ENCODE peak calls at places on chromosomes 11 and 22, in four cellular contexts. X, K, P and N are unnamed samples.

GRCh38 chr11:61888043-61888442 is 3.3 kb downstream of the FADS3 start:
- DNase-seq in K (peak; percentile 87), P (peak; percentile 65), X (no peak), N (no peak)

GRCh38 chr22:32904044-32904443 is 102.5 kb downstream of the TIMP3 start:
- DNase-seq in X (peak; percentile 35), P (no peak), K (no peak), N (no peak)

GRCh38 chr22:38982008-38982927 is at the start of gene APOBEC3B:
- DNase-seq in P (peak; percentile 80), K (peak; percentile 54), X (peak; percentile 47), N (no peak)

GRCh38 chr11:117983163-117983475 is 3.1 kb upstream of the IL10RA start:
- DNase-seq in K (no peak), P (no peak), X (no peak), N (no peak)

GRCh38 chr11:64378335-64378884 is 19.4 kb downstream of the RPS6KA4 start:
- DNase-seq in K (peak; percentile 20), X (no peak), P (no peak), N (no peak)

GRCh38 chr11:11261629-11262028 is 91.4 kb downstream of the CSNK2A3 start:
- DNase-seq in K (no peak), X (peak; percentile 95), P (no peak), N (no peak)

GRCh38 chr11:94897330-94897768 is 76.0 kb downstream of the CWC15 start:
- DNase-seq in X (peak; percentile 36), P (no peak), K (peak; percentile 43), N (peak; percentile 33)

GRCh38 chr11:17590463-17590862 is 43.4 kb downstream of the OTOG start:
- DNase-seq in P (no peak), X (no peak), K (no peak), N (no peak)

GRCh38 chr22:49426098-49426497 is 401.6 kb downstream of the BRD1 start:
- DNase-seq in P (no peak), K (no peak), X (no peak), N (no peak)

GRCh38 chr22:49420651-49421050 is 407.0 kb downstream of the BRD1 start:
- DNase-seq in X (no peak), K (no peak), P (no peak), N (no peak)

GRCh38 chr22:49422668-49423067 is 405.0 kb downstream of the BRD1 start:
- DNase-seq in X (no peak), K (no peak), P (no peak), N (no peak)

GRCh38 chr22:49425356-49425755 is 402.3 kb downstream of the BRD1 start:
- DNase-seq in P (no peak), X (no peak), K (no peak), N (no peak)

GRCh38 chr22:49423125-49423650 is 404.5 kb downstream of the BRD1 start:
- DNase-seq in X (no peak), P (no peak), K (no peak), N (no peak)
- H3K9me3 ChIP-seq in X (no peaks in the 10 kb centered on the region), P (peaks cover 7% of the 10 kb centered on the region), K (peaks cover 34% of the 10 kb centered on the region), N (peaks cover 18% of the 10 kb centered on the region)

GRCh38 chr11:127490896-127491295 is 490.3 kb upstream of the KIRREL3 start:
- DNase-seq in P (no peak), X (no peak), K (no peak), N (no peak)

GRCh38 chr11:127493330-127493729 is 492.8 kb upstream of the KIRREL3 start:
- DNase-seq in X (peak; percentile 10), P (no peak), K (no peak), N (no peak)

GRCh38 chr11:127496165-127496564 is 495.6 kb upstream of the KIRREL3 start:
- DNase-seq in K (no peak), P (no peak), X (no peak), N (no peak)

GRCh38 chr11:127492025-127492424 is 491.5 kb upstream of the KIRREL3 start:
- DNase-seq in K (no peak), X (no peak), P (no peak), N (no peak)

GRCh38 chr11:127491589-127491988 is 491.0 kb upstream of the KIRREL3 start:
- DNase-seq in K (no peak), P (no peak), X (no peak), N (no peak)
- H3K9me3 ChIP-seq in K (peaks cover 23% of the 10 kb centered on the region), P (peaks cover 12% of the 10 kb centered on the region), X (no peaks in the 10 kb centered on the region), N (no peaks in the 10 kb centered on the region)

GRCh38 chr11:96905084-96905641 is 515.4 kb downstream of the JRKL start:
- DNase-seq in X (no peak), P (no peak), K (no peak), N (no peak)
- H3K9me3 ChIP-seq in X (no peaks in the 10 kb centered on the region), P (no peaks in the 10 kb centered on the region), K (peaks cover 13% of the 10 kb centered on the region), N (no peaks in the 10 kb centered on the region)

GRCh38 chr11:134913391-134913790 is 501.3 kb upstream of the B3GAT1 start:
- DNase-seq in P (no peak), K (no peak), X (no peak), N (no peak)
- H3K9me3 ChIP-seq in P (no peaks in the 10 kb centered on the region), K (no peaks in the 10 kb centered on the region), X (no peaks in the 10 kb centered on the region), N (no peaks in the 10 kb centered on the region)

DNA sequence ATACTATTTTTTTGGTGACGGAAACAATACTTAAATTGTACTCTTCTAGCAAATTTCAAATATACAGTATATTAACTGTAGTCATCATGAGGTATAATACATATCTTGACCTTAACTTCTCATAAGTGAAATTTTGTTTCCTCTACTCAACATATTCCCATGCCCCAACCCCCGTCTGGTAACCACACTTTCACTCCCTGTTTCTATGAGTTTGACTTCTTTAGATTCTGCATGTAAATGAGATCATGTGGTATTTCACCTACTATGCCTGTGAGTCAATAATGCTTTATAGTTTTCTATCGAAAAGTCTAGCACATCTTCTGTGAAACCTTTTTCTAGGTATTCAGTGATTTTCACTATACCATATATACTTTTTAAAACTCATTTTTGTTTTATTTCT is 663.2 kb downstream of the CNTN5 start:
- DNase-seq in X (no peak), P (no peak), K (no peak), N (no peak)
- H3K9me3 ChIP-seq in X (no peaks in the 10 kb centered on the region), P (no peaks in the 10 kb centered on the region), K (no peaks in the 10 kb centered on the region), N (no peaks in the 10 kb centered on the region)

DNA sequence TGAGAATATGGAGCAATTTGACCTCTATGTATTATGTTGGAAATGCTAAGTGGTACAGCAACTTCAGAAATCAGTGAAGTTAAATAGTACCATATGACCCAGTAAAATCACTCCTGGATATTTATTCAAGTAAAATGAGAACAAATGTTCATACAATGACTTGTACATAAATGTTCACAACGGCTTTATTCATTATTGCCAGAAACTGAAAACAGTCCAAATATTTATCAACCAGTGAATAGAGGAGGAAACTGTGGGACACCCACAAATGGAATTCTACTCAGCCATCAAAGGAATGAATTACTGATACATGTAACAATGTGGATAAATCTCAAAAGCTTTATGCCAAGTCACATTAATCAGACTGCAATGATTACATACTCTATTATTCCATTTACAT is 416.3 kb downstream of the AASDHPPT start:
- DNase-seq in P (no peak), K (no peak), X (no peak), N (no peak)
- H3K9me3 ChIP-seq in P (no peaks in the 10 kb centered on the region), K (peaks cover 11% of the 10 kb centered on the region), X (no peaks in the 10 kb centered on the region), N (no peaks in the 10 kb centered on the region)

DNA sequence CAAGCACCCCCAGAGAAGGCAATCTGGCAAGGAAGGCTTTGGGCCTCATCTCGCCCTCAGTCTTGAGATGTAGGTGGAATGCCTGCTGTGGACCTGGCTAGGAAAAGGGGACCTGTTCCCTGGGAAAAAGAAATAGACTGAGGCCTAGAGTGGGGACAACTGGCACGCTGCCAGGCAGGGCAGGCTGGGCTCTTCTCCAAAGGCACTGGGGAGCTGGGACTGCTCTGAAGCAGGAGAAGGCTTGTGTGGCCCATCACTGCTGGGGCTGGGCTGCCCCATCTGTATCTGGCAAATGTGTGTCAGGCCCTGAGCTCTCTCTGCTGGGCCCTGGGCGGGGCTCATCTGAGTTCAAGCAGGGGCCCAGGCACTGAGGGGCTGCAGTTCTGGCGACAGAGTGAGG is 32.9 kb downstream of the ARVCF start:
- DNase-seq in K (no peak), X (no peak), P (no peak), N (no peak)
- H3K9me3 ChIP-seq in K (no peaks in the 10 kb centered on the region), X (no peaks in the 10 kb centered on the region), P (no peaks in the 10 kb centered on the region), N (no peaks in the 10 kb centered on the region)

GRCh38 chr22:35212020-35212419 is 45.3 kb upstream of the HMGXB4 start:
- DNase-seq in K (no peak), P (no peak), X (no peak), N (no peak)
- H3K9me3 ChIP-seq in K (no peaks in the 10 kb centered on the region), P (no peaks in the 10 kb centered on the region), X (no peaks in the 10 kb centered on the region), N (no peaks in the 10 kb centered on the region)

DNA sequence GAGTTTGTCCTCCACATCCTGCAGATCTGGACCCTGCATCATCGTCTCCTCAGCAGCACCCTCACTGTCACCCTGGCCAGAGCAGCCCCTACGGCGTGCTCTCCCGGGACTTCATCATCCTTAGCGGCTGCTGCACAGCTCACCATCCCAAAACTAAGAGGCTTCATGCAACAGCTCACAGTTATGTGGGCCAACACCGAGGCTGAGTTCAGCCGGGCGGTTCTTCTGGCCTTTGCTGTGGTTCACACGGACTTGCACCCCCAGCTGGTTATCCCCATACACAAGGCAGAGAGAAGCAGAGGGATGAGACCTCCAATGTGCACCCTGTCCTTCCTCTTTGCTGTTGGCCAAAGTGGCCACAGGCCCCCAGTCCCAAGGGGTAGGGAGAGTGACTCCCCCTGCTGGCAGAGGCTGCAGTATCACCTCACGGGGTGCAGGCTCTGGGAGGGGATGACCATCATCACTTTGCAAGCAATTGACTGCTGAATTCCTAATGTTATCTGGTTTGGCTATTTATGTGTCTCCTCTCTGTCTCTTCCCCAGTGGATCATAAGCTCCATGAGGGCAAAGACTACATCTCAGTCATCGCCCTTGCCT is 276.8 kb downstream of the BRD1 start:
- DNase-seq in K (no peak), P (peak; percentile 10), X (no peak), N (no peak)
- H3K9me3 ChIP-seq in K (peaks cover 23% of the 10 kb centered on the region), P (peaks cover 15% of the 10 kb centered on the region), X (no peaks in the 10 kb centered on the region), N (peaks cover 49% of the 10 kb centered on the region)